ENCODE peak calls at places on chromosome 13, in eight cellular contexts. One of them, this sample, is unnamed.

GRCh38 chr13:42680748-42681147 is 100.6 kb upstream of the FAM216B start:
- DNase-seq in amniotic stem cell: no peak
- DNase-seq in BJ: no peak
- DNase-seq in BE2C: no peak
- DNase-seq in C1 segment of cervical spinal cord: no peak
- DNase-seq in tibial nerve: no peak
- DNase-seq in SW 1271: no peak
- DNase-seq in tibial artery: no peak
- DNase-seq in this sample: no peak

GRCh38 chr13:112900691-112901091 is 68.3 kb upstream of the MCF2L start:
- DNase-seq in amniotic stem cell: no peak
- DNase-seq in BJ: no peak
- DNase-seq in BE2C: no peak
- DNase-seq in C1 segment of cervical spinal cord: no peak
- DNase-seq in tibial nerve: no peak
- DNase-seq in SW 1271: no peak
- DNase-seq in tibial artery: no peak
- DNase-seq in this sample: peak

GRCh38 chr13:39900106-39900750 is 244.8 kb downstream of the COG6 start:
- DNase-seq in amniotic stem cell: no peak
- DNase-seq in BJ: no peak
- DNase-seq in BE2C: no peak
- DNase-seq in C1 segment of cervical spinal cord: no peak
- DNase-seq in tibial nerve: no peak
- DNase-seq in SW 1271: no peak
- DNase-seq in tibial artery: no peak
- DNase-seq in this sample: no peak

GRCh38 chr13:20442798-20443381 is 82.8 kb downstream of the CRYL1 start:
- DNase-seq in amniotic stem cell: no peak
- DNase-seq in BJ: no peak
- DNase-seq in BE2C: no peak
- DNase-seq in C1 segment of cervical spinal cord: no peak
- DNase-seq in tibial nerve: no peak
- DNase-seq in SW 1271: no peak
- DNase-seq in tibial artery: no peak
- DNase-seq in this sample: peak

GRCh38 chr13:36158606-36159005 is 27.4 kb upstream of the DCLK1 start:
- DNase-seq in amniotic stem cell: no peak
- DNase-seq in BJ: no peak
- DNase-seq in BE2C: no peak
- DNase-seq in C1 segment of cervical spinal cord: no peak
- DNase-seq in tibial nerve: no peak
- DNase-seq in SW 1271: no peak
- DNase-seq in tibial artery: no peak
- DNase-seq in this sample: no peak

GRCh38 chr13:40271931-40272775 is 394.3 kb downstream of the FOXO1 start:
- DNase-seq in amniotic stem cell: no peak
- DNase-seq in BJ: peak
- DNase-seq in BE2C: no peak
- DNase-seq in C1 segment of cervical spinal cord: peak
- DNase-seq in tibial nerve: peak
- DNase-seq in SW 1271: no peak
- DNase-seq in tibial artery: peak
- DNase-seq in this sample: no peak

GRCh38 chr13:103898481-103898880 is 832.3 kb upstream of the SLC10A2 start:
- DNase-seq in amniotic stem cell: no peak
- DNase-seq in BJ: no peak
- DNase-seq in BE2C: peak
- DNase-seq in C1 segment of cervical spinal cord: no peak
- DNase-seq in tibial nerve: no peak
- DNase-seq in SW 1271: no peak
- DNase-seq in tibial artery: no peak
- DNase-seq in this sample: no peak

GRCh38 chr13:105773887-105774538 is 761.4 kb downstream of the EFNB2 start:
- DNase-seq in amniotic stem cell: peak
- DNase-seq in BJ: no peak
- DNase-seq in BE2C: peak
- DNase-seq in C1 segment of cervical spinal cord: no peak
- DNase-seq in tibial nerve: no peak
- DNase-seq in SW 1271: no peak
- DNase-seq in tibial artery: no peak
- DNase-seq in this sample: no peak

GRCh38 chr13:71979616-71980015 is 112.6 kb upstream of the DACH1 start:
- DNase-seq in amniotic stem cell: no peak
- DNase-seq in BJ: no peak
- DNase-seq in BE2C: peak
- DNase-seq in C1 segment of cervical spinal cord: no peak
- DNase-seq in tibial nerve: no peak
- DNase-seq in SW 1271: no peak
- DNase-seq in tibial artery: no peak
- DNase-seq in this sample: no peak

This sample was measured in Peyer's patch.